ENCODE peak calls at places on chromosomes 6 and 20, in ten cellular contexts. C, L, H, E, F, X, D, J, R and M are unnamed samples.

GRCh38 chr6:91717094-91717493 is 1130.2 kb upstream of the MAP3K7 start:
- DNase-seq in D (no peak), R (no peak), L (no peak), E (no peak), C (no peak), H (no peak), F (no peak), X (no peak), J (no peak), M (no peak)

GRCh38 chr20:57332105-57333089 is 2.8 kb downstream of the SPO11 start:
- DNase-seq in J (no peak), H (no peak), E (no peak), L (no peak), D (no peak), F (no peak), X (no peak), C (no peak), R (no peak), M (no peak)

GRCh38 chr6:130760006-130760405 is 67.2 kb upstream of the SMLR1 start:
- DNase-seq in D (no peak), R (peak), X (peak), C (no peak), F (peak), J (peak), E (peak), L (no peak), H (peak), M (peak)

GRCh38 chr6:170497845-170498281 is 55.2 kb downstream of the PSMB1 start:
- DNase-seq in C (no peak), D (no peak), R (peak), J (no peak), F (no peak), E (no peak), H (peak), L (no peak), X (no peak), M (no peak)

GRCh38 chr6:168035098-168035660 is 37.7 kb downstream of the KIF25 start:
- DNase-seq in X (peak), E (peak), F (no peak), L (no peak), J (peak), H (peak), R (peak), D (peak), C (no peak), M (peak)

GRCh38 chr6:86535141-86535540 is 402.2 kb upstream of the HTR1E start:
- DNase-seq in E (no peak), J (no peak), L (no peak), R (no peak), X (no peak), F (no peak), H (no peak), D (no peak), C (no peak), M (no peak)

GRCh38 chr20:1676650-1677049 is 19.1 kb upstream of the SIRPG start:
- DNase-seq in L (no peak), D (no peak), H (no peak), R (no peak), J (no peak), C (no peak), E (no peak), F (no peak), X (no peak), M (no peak)

GRCh38 chr20:52681288-52681687 is 290.9 kb upstream of the TSHZ2 start:
- DNase-seq in X (no peak), D (no peak), H (no peak), L (no peak), R (no peak), J (no peak), E (no peak), C (no peak), F (no peak), M (no peak)

GRCh38 chr6:56963043-56963442 is 8.1 kb downstream of the BEND6 start:
- DNase-seq in R (no peak), E (no peak), J (no peak), L (no peak), D (no peak), H (no peak), C (no peak), X (no peak), F (no peak), M (no peak)

GRCh38 chr6:119669228-119669627 is 319.7 kb upstream of the MAN1A1 start:
- DNase-seq in E (no peak), H (no peak), R (no peak), J (no peak), C (no peak), F (peak), L (no peak), D (no peak), X (no peak), M (no peak)